ENCODE peak calls at places on chromosome 17, in four cellular contexts. One of them, this sample, is unnamed.

GRCh38 chr17:79114455-79115301 is 40.1 kb downstream of the ENGASE start:
- DNase-seq in EL: no peak
- DNase-seq in NCI-H1105 treated with DMSO at 0.1 percent for 48 hours: peak
- DNase-seq in left ventricle myocardium inferior: peak
- DNase-seq in this sample: no peak

GRCh38 chr17:2723997-2724782 is 12.6 kb upstream of the CLUH start:
- DNase-seq in EL: no peak
- DNase-seq in NCI-H1105 treated with DMSO at 0.1 percent for 48 hours: no peak
- DNase-seq in left ventricle myocardium inferior: peak
- DNase-seq in this sample: no peak

GRCh38 chr17:80789356-80789902 is 202.2 kb upstream of the CHMP6 start:
- DNase-seq in left ventricle myocardium inferior: no peak
- DNase-seq in NCI-H1105 treated with DMSO at 0.1 percent for 48 hours: no peak
- DNase-seq in EL: peak
- DNase-seq in this sample: peak

GRCh38 chr17:67443931-67444597 is 67.0 kb downstream of the PITPNC1 start:
- DNase-seq in left ventricle myocardium inferior: no peak
- DNase-seq in NCI-H1105 treated with DMSO at 0.1 percent for 48 hours: no peak
- DNase-seq in EL: no peak
- DNase-seq in this sample: no peak

GRCh38 chr17:50458290-50458689 is 10.4 kb downstream of the CHAD start:
- DNase-seq in left ventricle myocardium inferior: no peak
- DNase-seq in NCI-H1105 treated with DMSO at 0.1 percent for 48 hours: no peak
- DNase-seq in EL: no peak
- DNase-seq in this sample: peak

GRCh38 chr17:79557724-79558572 is 52.9 kb downstream of the RBFOX3 start:
- DNase-seq in EL: no peak
- DNase-seq in NCI-H1105 treated with DMSO at 0.1 percent for 48 hours: no peak
- DNase-seq in left ventricle myocardium inferior: no peak
- DNase-seq in this sample: no peak

GRCh38 chr17:71111460-71111859 is 942.1 kb downstream of the KCNJ2 start:
- DNase-seq in left ventricle myocardium inferior: no peak
- DNase-seq in NCI-H1105 treated with DMSO at 0.1 percent for 48 hours: no peak
- DNase-seq in EL: no peak
- DNase-seq in this sample: no peak

GRCh38 chr17:1673041-1673790 is 11.5 kb downstream of the PRPF8 start:
- DNase-seq in EL: no peak
- DNase-seq in NCI-H1105 treated with DMSO at 0.1 percent for 48 hours: no peak
- DNase-seq in left ventricle myocardium inferior: no peak
- DNase-seq in this sample: no peak

GRCh38 chr17:21215935-21216334 is 2.0 kb upstream of the TMEM11 start:
- DNase-seq in left ventricle myocardium inferior: no peak
- DNase-seq in EL: no peak
- DNase-seq in NCI-H1105 treated with DMSO at 0.1 percent for 48 hours: no peak
- DNase-seq in this sample: no peak

GRCh38 chr17:35023538-35023937 is 40.0 kb downstream of the RFFL start:
- DNase-seq in left ventricle myocardium inferior: no peak
- DNase-seq in EL: no peak
- DNase-seq in NCI-H1105 treated with DMSO at 0.1 percent for 48 hours: no peak
- DNase-seq in this sample: no peak

GRCh38 chr17:64357191-64357981 is 33.3 kb downstream of the PECAM1 start:
- DNase-seq in NCI-H1105 treated with DMSO at 0.1 percent for 48 hours: no peak
- DNase-seq in EL: peak
- DNase-seq in left ventricle myocardium inferior: peak
- DNase-seq in this sample: peak

This sample was measured in AG08396.